ENCODE peak calls at places on chromosomes 4 and X, in six cellular contexts. One of them, this sample, is unnamed.

GRCh38 chrX:8204169-8204935 is 33.3 kb upstream of the VCX2 start:
- DNase-seq in testis: no peak
- DNase-seq in GM13976: no peak
- DNase-seq in ovary: no peak
- DNase-seq in GM23338: peak
- DNase-seq in fibroblast of mammary gland: no peak
- DNase-seq in this sample: no peak

GRCh38 chr4:107500551-107500950 is 219.5 kb downstream of the PAPSS1 start:
- DNase-seq in GM23338: peak
- DNase-seq in fibroblast of mammary gland: no peak
- DNase-seq in GM13976: no peak
- DNase-seq in testis: no peak
- DNase-seq in ovary: no peak
- DNase-seq in this sample: no peak

GRCh38 chr4:182144621-182145359 is 98.4 kb upstream of the TENM3 start:
- DNase-seq in GM23338: peak
- DNase-seq in GM13976: peak
- DNase-seq in testis: peak
- DNase-seq in ovary: no peak
- DNase-seq in fibroblast of mammary gland: peak
- DNase-seq in this sample: no peak

GRCh38 chr4:39043058-39043696 is 11.0 kb upstream of the TMEM156 start:
- DNase-seq in GM23338: no peak
- DNase-seq in ovary: no peak
- DNase-seq in GM13976: no peak
- DNase-seq in fibroblast of mammary gland: no peak
- DNase-seq in testis: no peak
- DNase-seq in this sample: no peak

GRCh38 chrX:21993265-21993664 is 38.9 kb upstream of the PHEX start:
- DNase-seq in ovary: no peak
- DNase-seq in GM13976: peak
- DNase-seq in fibroblast of mammary gland: no peak
- DNase-seq in testis: peak
- DNase-seq in GM23338: no peak
- DNase-seq in this sample: peak

GRCh38 chr4:13567125-13567524 is 22.8 kb upstream of the NKX3-2 start:
- DNase-seq in ovary: no peak
- DNase-seq in GM23338: no peak
- DNase-seq in fibroblast of mammary gland: no peak
- DNase-seq in testis: no peak
- DNase-seq in GM13976: no peak
- DNase-seq in this sample: no peak

GRCh38 chr4:100009490-100009889 is 59.4 kb upstream of the H2AZ1 start:
- DNase-seq in testis: no peak
- DNase-seq in GM13976: no peak
- DNase-seq in fibroblast of mammary gland: no peak
- DNase-seq in ovary: no peak
- DNase-seq in GM23338: no peak
- DNase-seq in this sample: no peak

GRCh38 chr4:54855221-54855854 is 197.6 kb downstream of the KIT start:
- DNase-seq in GM13976: no peak
- DNase-seq in testis: no peak
- DNase-seq in GM23338: no peak
- DNase-seq in ovary: no peak
- DNase-seq in fibroblast of mammary gland: no peak
- DNase-seq in this sample: no peak

GRCh38 chr4:13452927-13453579 is 31.1 kb downstream of the RAB28 start:
- DNase-seq in fibroblast of mammary gland: no peak
- DNase-seq in ovary: no peak
- DNase-seq in testis: no peak
- DNase-seq in GM23338: no peak
- DNase-seq in GM13976: no peak
- DNase-seq in this sample: no peak

GRCh38 chrX:139141370-139141769 is 389.2 kb upstream of the F9 start:
- DNase-seq in ovary: no peak
- DNase-seq in testis: no peak
- DNase-seq in GM23338: no peak
- DNase-seq in fibroblast of mammary gland: no peak
- DNase-seq in GM13976: no peak
- DNase-seq in this sample: no peak

GRCh38 chr4:121208571-121208970 is 44.5 kb upstream of the TNIP3 start:
- DNase-seq in GM23338: no peak
- DNase-seq in GM13976: no peak
- DNase-seq in testis: no peak
- DNase-seq in ovary: no peak
- DNase-seq in fibroblast of mammary gland: no peak
- DNase-seq in this sample: no peak

GRCh38 chrX:72272868-72273267 is 4.2 kb downstream of the RPS4X start:
- DNase-seq in GM13976: no peak
- DNase-seq in ovary: no peak
- DNase-seq in fibroblast of mammary gland: peak
- DNase-seq in GM23338: no peak
- DNase-seq in testis: no peak
- DNase-seq in this sample: no peak

GRCh38 chr4:79141530-79141929 is 184.3 kb downstream of the NAA11 start:
- DNase-seq in GM13976: peak
- DNase-seq in GM23338: peak
- DNase-seq in fibroblast of mammary gland: peak
- DNase-seq in testis: no peak
- DNase-seq in ovary: no peak
- DNase-seq in this sample: no peak

GRCh38 chrX:15594371-15594770 is 6.4 kb downstream of the ACE2 start:
- DNase-seq in GM23338: no peak
- DNase-seq in ovary: no peak
- DNase-seq in GM13976: no peak
- DNase-seq in testis: no peak
- DNase-seq in fibroblast of mammary gland: no peak
- DNase-seq in this sample: no peak
- TF ChIP-seq CTCF in GM23338: peak
- TF ChIP-seq CTCF in ovary: no peak
- TF ChIP-seq CTCF in GM13976: no peak
- TF ChIP-seq CTCF in testis: no peak
- TF ChIP-seq CTCF in fibroblast of mammary gland: peak
- TF ChIP-seq CTCF in this sample: no peak

GRCh38 chr4:185640809-185641675 is 105.7 kb upstream of the PDLIM3 start:
- DNase-seq in testis: peak
- DNase-seq in fibroblast of mammary gland: peak
- DNase-seq in GM23338: peak
- DNase-seq in ovary: no peak
- DNase-seq in GM13976: peak
- DNase-seq in this sample: peak
- TF ChIP-seq CTCF in testis: no peak
- TF ChIP-seq CTCF in fibroblast of mammary gland: peak
- TF ChIP-seq CTCF in GM23338: peak
- TF ChIP-seq CTCF in ovary: peak
- TF ChIP-seq CTCF in GM13976: no peak
- TF ChIP-seq CTCF in this sample: peak

GRCh38 chrX:150100261-150100660 is 162.0 kb upstream of the EOLA2 start:
- DNase-seq in ovary: no peak
- DNase-seq in GM23338: no peak
- DNase-seq in testis: no peak
- DNase-seq in fibroblast of mammary gland: no peak
- DNase-seq in GM13976: no peak
- DNase-seq in this sample: no peak
- TF ChIP-seq CTCF in ovary: no peak
- TF ChIP-seq CTCF in GM23338: no peak
- TF ChIP-seq CTCF in testis: no peak
- TF ChIP-seq CTCF in fibroblast of mammary gland: no peak
- TF ChIP-seq CTCF in GM13976: no peak
- TF ChIP-seq CTCF in this sample: no peak

DNA sequence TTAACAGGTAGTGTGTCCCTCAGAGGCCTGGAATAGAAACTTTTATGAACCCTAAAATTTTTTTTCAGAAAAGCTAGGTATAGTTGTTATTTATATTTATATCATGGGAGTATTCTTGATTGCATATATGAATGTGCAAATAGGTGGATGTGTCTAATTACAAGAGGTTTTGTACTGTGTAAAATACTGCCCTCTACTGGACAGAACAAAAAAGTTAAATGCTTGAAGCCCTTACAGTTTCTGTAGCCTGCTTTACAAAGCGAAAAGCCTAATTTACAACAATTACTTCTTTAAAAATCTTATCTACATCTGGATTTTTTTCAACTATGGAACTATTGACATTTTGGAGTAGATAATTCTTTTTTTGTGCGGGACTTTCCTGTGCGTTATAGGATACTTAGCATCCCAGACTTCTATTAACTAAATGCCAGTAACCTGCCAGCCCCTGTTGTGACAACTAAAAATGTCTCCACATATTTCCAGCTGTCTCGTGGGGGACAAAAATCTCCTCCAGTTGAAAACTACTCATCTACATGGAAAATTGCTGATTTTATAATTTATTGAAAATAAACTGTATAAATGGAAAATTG is 35.1 kb downstream of the ENPEP start:
- DNase-seq in ovary: no peak
- DNase-seq in testis: no peak
- DNase-seq in GM13976: peak
- DNase-seq in fibroblast of mammary gland: peak
- DNase-seq in GM23338: peak
- DNase-seq in this sample: peak
- TF ChIP-seq CTCF in ovary: peak
- TF ChIP-seq CTCF in testis: peak
- TF ChIP-seq CTCF in GM13976: peak
- TF ChIP-seq CTCF in fibroblast of mammary gland: peak
- TF ChIP-seq CTCF in GM23338: peak
- TF ChIP-seq CTCF in this sample: peak

GRCh38 chr4:62450740-62451139 is 1250.6 kb downstream of the ADGRL3 start:
- DNase-seq in fibroblast of mammary gland: no peak
- DNase-seq in GM13976: no peak
- DNase-seq in ovary: no peak
- DNase-seq in GM23338: no peak
- DNase-seq in testis: no peak
- DNase-seq in this sample: no peak
- TF ChIP-seq CTCF in fibroblast of mammary gland: no peak
- TF ChIP-seq CTCF in GM13976: no peak
- TF ChIP-seq CTCF in ovary: no peak
- TF ChIP-seq CTCF in GM23338: no peak
- TF ChIP-seq CTCF in testis: no peak
- TF ChIP-seq CTCF in this sample: no peak

DNA sequence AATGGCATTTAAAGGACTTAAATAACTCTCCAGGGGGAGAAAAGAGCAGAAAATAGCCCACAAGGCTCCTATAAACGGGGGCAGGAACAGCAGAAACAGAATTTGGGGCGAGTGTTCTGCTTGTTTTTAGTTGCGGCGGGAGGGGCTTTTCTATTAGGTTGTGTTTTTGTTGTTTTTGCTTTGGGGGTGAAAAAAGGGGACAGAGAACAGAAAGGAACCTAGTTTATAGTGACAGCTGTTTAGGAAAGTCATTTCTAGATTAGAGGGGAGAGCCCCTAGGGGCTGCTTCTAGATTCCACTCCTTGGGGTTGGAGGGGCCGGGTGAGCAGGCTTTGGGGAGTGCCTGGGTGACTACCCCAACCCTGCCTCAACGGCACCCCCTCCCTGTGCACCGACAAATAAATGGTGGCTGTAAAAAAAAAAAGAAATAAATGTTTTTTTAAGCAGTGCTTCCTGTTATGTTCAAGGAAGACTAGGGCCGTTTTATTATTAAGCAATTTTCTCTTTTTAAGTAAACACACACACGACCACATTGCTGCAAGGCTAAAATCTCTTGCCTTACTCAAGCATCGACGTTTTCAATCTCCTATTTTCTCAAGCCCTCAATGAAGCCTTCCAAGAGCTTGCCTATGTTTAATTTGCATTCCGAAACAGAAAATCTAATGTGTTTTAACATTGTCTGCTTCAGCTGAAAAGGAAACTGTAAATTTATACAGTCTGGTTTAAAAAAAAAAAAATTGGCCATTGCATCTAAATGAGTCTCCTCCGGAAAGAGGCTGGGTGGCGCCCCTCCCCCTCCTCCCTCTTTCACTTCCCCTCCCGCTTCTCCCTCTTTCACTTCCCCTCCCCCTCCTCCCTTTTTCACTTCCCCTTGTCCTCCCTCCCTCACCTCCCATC is 123.3 kb upstream of the TBL1X start:
- DNase-seq in testis: peak
- DNase-seq in ovary: peak
- DNase-seq in GM23338: peak
- DNase-seq in GM13976: peak
- DNase-seq in fibroblast of mammary gland: peak
- DNase-seq in this sample: no peak
- TF ChIP-seq CTCF in testis: no peak
- TF ChIP-seq CTCF in ovary: no peak
- TF ChIP-seq CTCF in GM23338: no peak
- TF ChIP-seq CTCF in GM13976: no peak
- TF ChIP-seq CTCF in fibroblast of mammary gland: no peak
- TF ChIP-seq CTCF in this sample: no peak

DNA sequence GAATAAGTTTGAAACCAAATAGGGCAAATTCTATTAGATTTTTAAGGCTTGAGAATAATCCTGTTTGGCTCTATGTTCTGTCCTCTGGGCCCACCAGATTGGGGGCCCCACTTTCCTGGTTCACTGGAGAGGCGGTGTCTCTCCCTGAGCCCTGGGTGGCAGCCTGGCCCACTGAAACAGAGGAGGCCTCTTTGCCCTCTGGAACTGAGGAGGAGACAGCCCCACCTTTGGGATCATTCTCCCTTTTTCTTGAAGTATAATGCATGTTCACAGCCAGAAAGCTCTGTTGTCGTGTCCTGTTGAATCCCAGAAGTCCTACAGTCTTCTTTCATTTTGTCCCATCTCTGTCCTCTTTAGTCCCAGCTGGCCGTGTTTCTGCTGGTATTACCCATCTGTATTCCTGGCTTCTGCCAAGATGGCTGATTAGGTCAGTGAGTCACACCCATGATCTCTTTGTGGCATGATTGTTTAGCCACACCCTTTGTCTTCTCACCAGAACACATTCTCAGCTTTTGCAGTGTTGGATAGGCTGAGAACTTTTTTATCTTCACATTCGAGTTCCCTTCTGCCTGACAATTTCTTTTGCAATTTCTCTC is 8.1 kb upstream of the TBC1D25 start:
- DNase-seq in fibroblast of mammary gland: peak
- DNase-seq in testis: no peak
- DNase-seq in ovary: no peak
- DNase-seq in GM13976: no peak
- DNase-seq in GM23338: no peak
- DNase-seq in this sample: no peak
- TF ChIP-seq CTCF in fibroblast of mammary gland: no peak
- TF ChIP-seq CTCF in testis: no peak
- TF ChIP-seq CTCF in ovary: no peak
- TF ChIP-seq CTCF in GM13976: no peak
- TF ChIP-seq CTCF in GM23338: no peak
- TF ChIP-seq CTCF in this sample: no peak

This sample was measured in GM12864.